ENCODE peak calls at places on chromosome 14, in four cellular contexts. F is IMR-90, H is K562, D is GM12878. O is an unnamed sample.

GRCh38 chr14:91987192-91987591 is 39.7 kb upstream of the FBLN5 start:
- DNase-seq in H (no peak), F (no peak), D (no peak), O (no peak)

GRCh38 chr14:94936901-94937321 is 167.0 kb upstream of the GSC start:
- DNase-seq in D (no peak), H (no peak), F (no peak), O (no peak)

GRCh38 chr14:61836184-61836583 is 74.0 kb downstream of the SNAPC1 start:
- DNase-seq in F (peak), D (no peak), H (no peak), O (no peak)

GRCh38 chr14:31269599-31270195 is 62.1 kb upstream of the HECTD1 start:
- DNase-seq in F (peak), H (no peak), D (no peak), O (no peak)

GRCh38 chr14:21494902-21495762 is 16.0 kb downstream of the METTL3 start:
- DNase-seq in F (peak), H (no peak), D (no peak), O (no peak)

GRCh38 chr14:75631453-75631831 is 29.2 kb downstream of the ERG28 start:
- DNase-seq in F (no peak), H (no peak), D (no peak), O (no peak)

GRCh38 chr14:94524093-94524492 is 14.8 kb upstream of the SERPINA12 start:
- DNase-seq in F (no peak), H (no peak), D (no peak), O (no peak)

GRCh38 chr14:56686416-56686815 is 106.8 kb downstream of the TMEM260 start:
- DNase-seq in F (no peak), H (no peak), D (no peak), O (no peak)

GRCh38 chr14:64391986-64392385 is 3.8 kb downstream of the MTHFD1 start:
- DNase-seq in H (no peak), F (no peak), D (no peak), O (no peak)

GRCh38 chr14:34362625-34363251 is 99.3 kb downstream of the SPTSSA start:
- DNase-seq in F (no peak), H (no peak), D (no peak), O (no peak)

GRCh38 chr14:21309238-21309636 is 29.4 kb downstream of the RPGRIP1 start:
- DNase-seq in F (no peak), H (no peak), D (no peak), O (no peak)

GRCh38 chr14:61227893-61228591 is 53.1 kb downstream of the TMEM30B start:
- DNase-seq in F (no peak), D (no peak), H (no peak), O (no peak)

GRCh38 chr14:59627011-59627520 is 50.5 kb upstream of the CCDC175 start:
- DNase-seq in D (no peak), H (no peak), F (no peak), O (no peak)

GRCh38 chr14:98503086-98503815 is 768.7 kb downstream of the BCL11B start:
- DNase-seq in F (no peak), H (no peak), D (no peak), O (no peak)

GRCh38 chr14:99437706-99438105 is 43.0 kb downstream of the SETD3 start:
- DNase-seq in D (no peak), H (no peak), F (no peak), O (no peak)

GRCh38 chr14:56855891-56856461 is 45.7 kb upstream of the OTX2 start:
- DNase-seq in F (no peak), H (peak), D (no peak), O (no peak)

GRCh38 chr14:33948143-33948962 is 2.5 kb downstream of the EGLN3 start:
- DNase-seq in H (no peak), F (no peak), D (no peak), O (no peak)

GRCh38 chr14:20682127-20682434 is 2.3 kb upstream of the RNASE4 start:
- DNase-seq in D (no peak), H (no peak), F (no peak), O (no peak)

GRCh38 chr14:61196792-61197191 is 84.3 kb downstream of the TMEM30B start:
- DNase-seq in F (no peak), H (no peak), D (no peak), O (peak)

GRCh38 chr14:95523818-95524448 is 7.5 kb upstream of the SYNE3 start:
- DNase-seq in F (peak), H (peak), D (no peak), O (no peak)

GRCh38 chr14:32814721-32815120 is 124.0 kb upstream of the NPAS3 start:
- DNase-seq in H (no peak), F (no peak), D (no peak), O (no peak)

GRCh38 chr14:23056257-23056955 is 914 bp downstream of the CDH24 start:
- DNase-seq in D (no peak), F (peak), H (peak), O (peak)

GRCh38 chr14:75295061-75295461 is 16.4 kb downstream of the FOS start:
- DNase-seq in H (peak), F (peak), D (no peak), O (peak)

GRCh38 chr14:29016050-29016900 is 249.7 kb downstream of the FOXG1 start:
- DNase-seq in F (peak), H (peak), D (no peak), O (peak)

GRCh38 chr14:58626441-58626840 is 11.3 kb upstream of the DACT1 start:
- DNase-seq in D (no peak), H (no peak), F (peak), O (no peak)

GRCh38 chr14:52703225-52703624 is 3.8 kb upstream of the PSMC6 start:
- DNase-seq in F (peak), H (no peak), D (no peak), O (no peak)

GRCh38 chr14:73997944-73998451 is 21.1 kb downstream of the ENTPD5 start:
- DNase-seq in F (no peak), H (no peak), D (no peak), O (no peak)

GRCh38 chr14:70920608-70921007 is 13.3 kb downstream of the PCNX1 start:
- DNase-seq in F (no peak), H (no peak), D (no peak), O (no peak)

GRCh38 chr14:29627141-29627540 is 300.5 kb downstream of the PRKD1 start:
- DNase-seq in F (peak), D (no peak), H (no peak), O (no peak)

GRCh38 chr14:91396959-91397815 is 20.4 kb downstream of the CCDC88C start:
- DNase-seq in F (no peak), H (no peak), D (no peak), O (no peak)

GRCh38 chr14:47194051-47194450 is 481.4 kb downstream of the MDGA2 start:
- DNase-seq in F (no peak), H (no peak), D (no peak), O (no peak)

GRCh38 chr14:78746086-78746595 is 576.0 kb downstream of the NRXN3 start:
- DNase-seq in D (no peak), F (no peak), H (no peak), O (no peak)

DNA sequence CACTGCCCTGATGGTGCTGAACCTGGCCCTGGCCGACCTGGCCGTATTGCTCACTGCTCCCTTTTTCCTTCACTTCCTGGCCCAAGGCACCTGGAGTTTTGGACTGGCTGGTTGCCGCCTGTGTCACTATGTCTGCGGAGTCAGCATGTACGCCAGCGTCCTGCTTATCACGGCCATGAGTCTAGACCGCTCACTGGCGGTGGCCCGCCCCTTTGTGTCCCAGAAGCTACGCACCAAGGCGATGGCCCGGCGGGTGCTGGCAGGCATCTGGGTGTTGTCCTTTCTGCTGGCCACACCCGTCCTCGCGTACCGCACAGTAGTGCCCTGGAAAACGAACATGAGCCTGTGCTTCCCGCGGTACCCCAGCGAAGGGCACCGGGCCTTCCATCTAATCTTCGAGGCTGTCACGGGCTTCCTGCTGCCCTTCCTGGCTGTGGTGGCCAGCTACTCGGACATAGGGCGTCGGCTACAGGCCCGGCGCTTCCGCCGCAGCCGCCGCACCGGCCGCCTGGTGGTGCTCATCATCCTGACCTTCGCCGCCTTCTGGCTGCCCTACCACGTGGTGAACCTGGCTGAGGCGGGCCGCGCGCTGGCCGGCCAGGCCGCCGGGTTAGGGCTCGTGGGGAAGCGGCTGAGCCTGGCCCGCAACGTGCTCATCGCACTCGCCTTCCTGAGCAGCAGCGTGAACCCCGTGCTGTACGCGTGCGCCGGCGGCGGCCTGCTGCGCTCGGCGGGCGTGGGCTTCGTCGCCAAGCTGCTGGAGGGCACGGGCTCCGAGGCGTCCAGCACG is 4.7 kb downstream of the LTB4R start:
- DNase-seq in H (peak), F (no peak), D (no peak), O (no peak)
- TF ChIP-seq ELK1 in H (peak), F (no peak), D (no peak), O (no peak)

GRCh38 chr14:100528962-100529560 is 58.2 kb downstream of the BEGAIN start:
- DNase-seq in D (no peak), F (no peak), H (no peak), O (no peak)
- TF ChIP-seq SMC3 in D (no peak), F (no peak), H (no peak), O (no peak)

DNA sequence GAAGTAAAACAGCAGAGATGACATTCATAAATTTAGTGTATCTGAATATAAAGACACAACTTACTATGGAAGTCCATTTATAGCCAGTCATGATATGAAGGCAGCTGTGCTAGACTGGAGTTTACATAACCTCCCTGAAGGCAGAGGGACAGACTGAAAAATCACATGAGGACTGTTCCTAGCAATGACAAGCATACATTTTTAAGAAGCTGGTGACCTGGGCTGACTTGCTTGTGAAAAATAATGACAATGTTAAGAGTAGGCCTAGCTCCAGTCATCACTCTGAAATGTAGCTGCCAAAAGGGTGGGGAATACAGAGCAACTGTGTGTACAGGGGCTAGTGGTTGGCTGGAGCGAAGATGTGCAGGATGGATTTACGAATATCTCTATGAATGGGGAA is 168.5 kb downstream of the STXBP6 start:
- DNase-seq in F (peak), H (no peak), D (no peak), O (no peak)
- TF ChIP-seq ELK1 in F (no peak), H (no peak), D (no peak), O (no peak)

DNA sequence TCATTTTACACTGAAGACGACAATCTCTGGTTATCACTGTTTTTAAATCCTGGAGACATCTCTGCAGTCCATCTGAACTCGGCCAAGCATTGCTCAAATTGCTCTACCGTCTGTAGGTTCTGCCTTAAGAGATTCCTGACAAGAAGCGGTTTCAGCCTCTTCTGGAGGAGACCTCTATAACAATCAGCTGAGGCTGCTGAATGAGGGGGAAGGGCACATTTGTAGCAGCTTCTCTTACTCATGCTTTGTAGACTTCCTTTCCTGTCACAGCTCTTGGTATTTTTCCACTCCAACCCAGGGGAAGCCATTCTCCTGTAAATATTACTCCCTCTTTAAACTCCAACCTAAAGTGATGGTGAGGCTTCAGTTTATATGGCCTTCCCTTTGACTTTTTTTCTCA is 3.0 kb downstream of the ARG2 start:
- DNase-seq in F (peak), H (peak), D (no peak), O (no peak)
- TF ChIP-seq SMC3 in F (no peak), H (no peak), D (no peak), O (no peak)

DNA sequence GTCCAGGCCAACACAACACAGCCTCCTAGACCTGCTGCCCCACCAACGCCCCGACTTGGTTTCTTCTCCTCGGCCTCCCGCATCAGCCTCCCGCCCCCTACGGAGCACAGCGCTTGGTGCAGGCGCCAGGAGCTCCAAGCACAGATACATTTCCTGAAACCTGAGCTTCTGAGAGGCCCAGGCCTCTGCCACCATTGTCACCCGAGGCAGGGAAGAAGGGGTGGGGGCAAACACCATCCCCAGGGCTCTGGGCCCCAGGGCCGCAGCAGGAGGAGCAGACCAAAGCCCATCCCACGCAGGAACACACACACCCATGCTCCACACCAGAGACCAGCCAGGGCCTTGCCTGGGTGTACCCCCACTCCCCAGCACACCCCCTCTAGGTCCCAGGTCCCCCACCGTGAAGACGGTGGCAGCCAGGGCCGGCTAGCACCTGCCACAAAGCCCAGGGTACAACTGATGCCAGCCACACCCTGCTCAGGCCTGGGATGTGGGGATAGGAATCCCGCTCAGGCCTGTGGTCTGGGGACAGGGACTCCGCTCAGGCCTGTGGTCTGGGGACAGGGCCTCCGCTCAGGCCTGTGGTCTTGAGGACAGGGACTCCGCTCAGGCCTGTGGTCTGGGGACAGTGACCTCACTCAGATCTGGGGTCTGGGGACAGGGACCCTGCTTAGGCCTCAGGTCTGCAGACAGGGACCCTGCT is 5.4 kb downstream of the JAG2 start:
- DNase-seq in F (no peak), D (no peak), H (no peak), O (no peak)
- TF ChIP-seq ELK1 in F (no peak), D (no peak), H (no peak), O (no peak)

DNA sequence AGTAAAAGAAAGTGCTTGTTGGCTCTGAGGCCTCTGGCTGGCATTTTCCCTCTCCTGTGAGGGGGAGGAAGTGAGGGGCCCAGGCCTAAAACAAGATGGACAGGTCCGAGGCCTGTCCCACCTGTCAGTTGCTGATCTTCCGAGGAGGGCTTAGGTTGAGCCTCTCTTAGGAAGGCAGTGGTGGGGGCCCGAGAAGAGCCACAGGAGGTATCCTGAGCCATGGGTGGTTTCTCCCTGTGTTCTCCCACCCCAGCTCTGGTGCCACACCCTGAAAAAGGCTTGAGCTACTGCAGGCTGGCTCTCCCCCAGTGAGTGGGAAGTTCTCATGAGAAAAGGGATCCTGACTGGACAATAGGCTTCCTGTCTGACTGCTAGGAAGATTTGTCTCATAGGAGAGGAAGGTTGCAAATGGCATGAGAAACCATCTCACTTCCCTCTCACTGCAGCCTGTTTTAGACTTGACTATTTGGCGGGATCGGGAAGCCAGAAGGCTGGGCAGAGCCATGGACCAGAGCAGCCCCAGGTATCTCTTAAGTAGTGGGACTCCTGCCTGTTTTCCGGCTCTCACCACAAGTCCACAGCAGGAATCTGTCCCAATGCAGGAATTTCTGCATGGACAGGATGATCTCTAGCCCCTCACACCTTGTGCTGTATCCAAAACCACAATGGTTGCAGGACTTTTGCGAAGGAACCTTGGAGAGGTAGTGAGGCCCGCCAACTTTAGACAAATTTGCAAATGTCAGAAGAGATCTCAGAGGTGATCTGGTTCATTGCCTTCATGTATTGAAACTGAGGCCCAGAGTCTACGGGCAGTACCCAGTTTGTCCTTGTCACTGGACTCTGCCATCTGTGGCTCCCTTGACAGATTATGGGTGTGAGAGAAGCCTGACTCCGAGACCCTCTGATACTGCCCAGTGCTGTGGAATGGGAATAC is 71.9 kb upstream of the SRSF5 start:
- DNase-seq in H (peak), D (no peak), F (peak), O (no peak)
- TF ChIP-seq SMC3 in H (no peak), D (no peak), F (no peak), O (no peak)